ENCODE peak calls at places on chromosomes 1 and 21, in six cellular contexts. One of them, this sample, is unnamed.

GRCh38 chr1:202283379-202283844 is 58.3 kb downstream of the UBE2T start:
- DNase-seq in mucosa of descending colon: no peak
- DNase-seq in spleen: peak; percentile 65
- DNase-seq in CD4-positive, alpha-beta T cell: no peak
- DNase-seq in PC-3: peak; percentile 90
- DNase-seq in heart left ventricle: no peak
- DNase-seq in this sample: peak; percentile 43

GRCh38 chr1:8216005-8216404 is 101.9 kb upstream of the SLC45A1 start:
- DNase-seq in mucosa of descending colon: no peak
- DNase-seq in spleen: no peak
- DNase-seq in CD4-positive, alpha-beta T cell: no peak
- DNase-seq in PC-3: no peak
- DNase-seq in heart left ventricle: no peak
- DNase-seq in this sample: no peak

GRCh38 chr1:96524100-96524499 is 197.5 kb upstream of the PTBP2 start:
- DNase-seq in mucosa of descending colon: no peak
- DNase-seq in spleen: no peak
- DNase-seq in CD4-positive, alpha-beta T cell: no peak
- DNase-seq in PC-3: peak; percentile 3
- DNase-seq in heart left ventricle: no peak
- DNase-seq in this sample: no peak

GRCh38 chr1:78649628-78650027 is at the start of gene IFI44:
- DNase-seq in mucosa of descending colon: peak; percentile 62
- DNase-seq in spleen: peak; percentile 85
- DNase-seq in CD4-positive, alpha-beta T cell: peak; percentile 62
- DNase-seq in PC-3: peak; percentile 72
- DNase-seq in heart left ventricle: peak; percentile 75
- DNase-seq in this sample: peak; percentile 89

GRCh38 chr1:24683713-24684162 is 40.6 kb downstream of the SRRM1 start:
- DNase-seq in mucosa of descending colon: no peak
- DNase-seq in spleen: peak; percentile 15
- DNase-seq in CD4-positive, alpha-beta T cell: no peak
- DNase-seq in PC-3: peak; percentile 96
- DNase-seq in heart left ventricle: no peak
- DNase-seq in this sample: no peak

GRCh38 chr1:94527447-94528031 is 14.0 kb downstream of the F3 start:
- DNase-seq in mucosa of descending colon: no peak
- DNase-seq in spleen: no peak
- DNase-seq in CD4-positive, alpha-beta T cell: no peak
- DNase-seq in PC-3: peak; percentile 44
- DNase-seq in heart left ventricle: no peak
- DNase-seq in this sample: no peak

GRCh38 chr21:20661745-20662470 is 336.3 kb upstream of the NCAM2 start:
- DNase-seq in mucosa of descending colon: no peak
- DNase-seq in spleen: no peak
- DNase-seq in CD4-positive, alpha-beta T cell: no peak
- DNase-seq in PC-3: no peak
- DNase-seq in heart left ventricle: no peak
- DNase-seq in this sample: no peak

GRCh38 chr1:203322480-203323179 is 17.3 kb downstream of the BTG2 start:
- DNase-seq in mucosa of descending colon: no peak
- DNase-seq in spleen: no peak
- DNase-seq in CD4-positive, alpha-beta T cell: no peak
- DNase-seq in PC-3: no peak
- DNase-seq in heart left ventricle: no peak
- DNase-seq in this sample: no peak

GRCh38 chr1:183646780-183647179 is 6.3 kb downstream of the APOBEC4 start:
- DNase-seq in mucosa of descending colon: no peak
- DNase-seq in spleen: no peak
- DNase-seq in CD4-positive, alpha-beta T cell: no peak
- DNase-seq in PC-3: no peak
- DNase-seq in heart left ventricle: no peak
- DNase-seq in this sample: no peak

GRCh38 chr1:79852004-79852403 is 845.5 kb upstream of the ADGRL4 start:
- DNase-seq in mucosa of descending colon: no peak
- DNase-seq in spleen: no peak
- DNase-seq in CD4-positive, alpha-beta T cell: no peak
- DNase-seq in PC-3: peak; percentile 43
- DNase-seq in heart left ventricle: no peak
- DNase-seq in this sample: no peak

GRCh38 chr1:109931189-109931672 is 20.6 kb downstream of the CSF1 start:
- DNase-seq in mucosa of descending colon: peak; percentile 71
- DNase-seq in spleen: peak; percentile 85
- DNase-seq in CD4-positive, alpha-beta T cell: no peak
- DNase-seq in PC-3: peak; percentile 42
- DNase-seq in heart left ventricle: peak; percentile 93
- DNase-seq in this sample: no peak

GRCh38 chr1:173191011-173191410 is 16.1 kb downstream of the TNFSF4 start:
- DNase-seq in mucosa of descending colon: no peak
- DNase-seq in spleen: no peak
- DNase-seq in CD4-positive, alpha-beta T cell: no peak
- DNase-seq in PC-3: no peak
- DNase-seq in heart left ventricle: no peak
- DNase-seq in this sample: no peak

GRCh38 chr1:19564366-19564765 is 79.0 kb upstream of the CAPZB start:
- DNase-seq in mucosa of descending colon: no peak
- DNase-seq in spleen: no peak
- DNase-seq in CD4-positive, alpha-beta T cell: no peak
- DNase-seq in PC-3: no peak
- DNase-seq in heart left ventricle: no peak
- DNase-seq in this sample: no peak

GRCh38 chr1:225653463-225654276 is 747 bp upstream of the ENAH start:
- DNase-seq in mucosa of descending colon: peak; percentile 74
- DNase-seq in spleen: peak; percentile 83
- DNase-seq in CD4-positive, alpha-beta T cell: peak; percentile 7
- DNase-seq in PC-3: peak; percentile 67
- DNase-seq in heart left ventricle: peak; percentile 79
- DNase-seq in this sample: peak; percentile 24

GRCh38 chr21:44074315-44074958 is 32.8 kb upstream of the PWP2 start:
- DNase-seq in mucosa of descending colon: no peak
- DNase-seq in spleen: no peak
- DNase-seq in CD4-positive, alpha-beta T cell: no peak
- DNase-seq in PC-3: no peak
- DNase-seq in heart left ventricle: no peak
- DNase-seq in this sample: peak; percentile 25

GRCh38 chr1:199010933-199011332 is 372.1 kb downstream of the PTPRC start:
- DNase-seq in mucosa of descending colon: no peak
- DNase-seq in spleen: no peak
- DNase-seq in CD4-positive, alpha-beta T cell: no peak
- DNase-seq in PC-3: no peak
- DNase-seq in heart left ventricle: no peak
- DNase-seq in this sample: no peak

GRCh38 chr1:178774263-178774662 is 49.2 kb downstream of the RALGPS2 start:
- DNase-seq in mucosa of descending colon: no peak
- DNase-seq in spleen: no peak
- DNase-seq in CD4-positive, alpha-beta T cell: no peak
- DNase-seq in PC-3: peak; percentile 46
- DNase-seq in heart left ventricle: no peak
- DNase-seq in this sample: no peak

GRCh38 chr1:19569786-19570185 is 74.3 kb upstream of the NBL1 start:
- DNase-seq in mucosa of descending colon: no peak
- DNase-seq in spleen: no peak
- DNase-seq in CD4-positive, alpha-beta T cell: no peak
- DNase-seq in PC-3: no peak
- DNase-seq in heart left ventricle: no peak
- DNase-seq in this sample: no peak

GRCh38 chr1:31249854-31250253 is 10.2 kb upstream of the NKAIN1 start:
- DNase-seq in mucosa of descending colon: no peak
- DNase-seq in spleen: no peak
- DNase-seq in CD4-positive, alpha-beta T cell: no peak
- DNase-seq in PC-3: no peak
- DNase-seq in heart left ventricle: no peak
- DNase-seq in this sample: no peak

GRCh38 chr1:1198423-1199140 is 7.8 kb downstream of the TNFRSF18 start:
- DNase-seq in mucosa of descending colon: peak; percentile 32
- DNase-seq in spleen: peak; percentile 73
- DNase-seq in CD4-positive, alpha-beta T cell: no peak
- DNase-seq in PC-3: no peak
- DNase-seq in heart left ventricle: peak; percentile 48
- DNase-seq in this sample: no peak

GRCh38 chr1:27525296-27526271 is 35.6 kb upstream of the WASF2 start:
- DNase-seq in mucosa of descending colon: peak; percentile 85
- DNase-seq in spleen: peak; percentile 92
- DNase-seq in CD4-positive, alpha-beta T cell: peak; percentile 23
- DNase-seq in PC-3: no peak
- DNase-seq in heart left ventricle: peak; percentile 91
- DNase-seq in this sample: peak; percentile 86

GRCh38 chr21:38297193-38297592 is 40.4 kb downstream of the KCNJ15 start:
- DNase-seq in mucosa of descending colon: no peak
- DNase-seq in spleen: no peak
- DNase-seq in CD4-positive, alpha-beta T cell: no peak
- DNase-seq in PC-3: no peak
- DNase-seq in heart left ventricle: no peak
- DNase-seq in this sample: no peak

GRCh38 chr1:171366816-171367215 is 52.8 kb downstream of the FMO4 start:
- DNase-seq in mucosa of descending colon: no peak
- DNase-seq in spleen: no peak
- DNase-seq in CD4-positive, alpha-beta T cell: no peak
- DNase-seq in PC-3: no peak
- DNase-seq in heart left ventricle: no peak
- DNase-seq in this sample: no peak

GRCh38 chr1:155218854-155219591 is 10.5 kb downstream of the MTX1 start:
- DNase-seq in mucosa of descending colon: no peak
- DNase-seq in spleen: no peak
- DNase-seq in CD4-positive, alpha-beta T cell: no peak
- DNase-seq in PC-3: peak; percentile 35
- DNase-seq in heart left ventricle: no peak
- DNase-seq in this sample: peak; percentile 42

GRCh38 chr1:244375061-244375460 is 76.6 kb downstream of the ADSS2 start:
- DNase-seq in mucosa of descending colon: no peak
- DNase-seq in spleen: no peak
- DNase-seq in CD4-positive, alpha-beta T cell: no peak
- DNase-seq in PC-3: no peak
- DNase-seq in heart left ventricle: no peak
- DNase-seq in this sample: no peak

GRCh38 chr1:118905206-118905605 is 82.9 kb downstream of the TBX15 start:
- DNase-seq in mucosa of descending colon: no peak
- DNase-seq in spleen: no peak
- DNase-seq in CD4-positive, alpha-beta T cell: no peak
- DNase-seq in PC-3: no peak
- DNase-seq in heart left ventricle: no peak
- DNase-seq in this sample: no peak

GRCh38 chr1:61056674-61057439 is 25.5 kb upstream of the NFIA start:
- DNase-seq in mucosa of descending colon: peak; percentile 74
- DNase-seq in spleen: peak; percentile 81
- DNase-seq in CD4-positive, alpha-beta T cell: no peak
- DNase-seq in PC-3: peak; percentile 65
- DNase-seq in heart left ventricle: peak; percentile 78
- DNase-seq in this sample: peak; percentile 49

GRCh38 chr1:2330511-2331199 is 60.7 kb downstream of the MORN1 start:
- DNase-seq in mucosa of descending colon: no peak
- DNase-seq in spleen: no peak
- DNase-seq in CD4-positive, alpha-beta T cell: no peak
- DNase-seq in PC-3: no peak
- DNase-seq in heart left ventricle: no peak
- DNase-seq in this sample: no peak
- TF ChIP-seq CTCF in mucosa of descending colon: no peak
- TF ChIP-seq CTCF in spleen: no peak
- TF ChIP-seq CTCF in CD4-positive, alpha-beta T cell: no peak
- TF ChIP-seq CTCF in PC-3: no peak
- TF ChIP-seq CTCF in heart left ventricle: peak; percentile 4
- TF ChIP-seq CTCF in this sample: no peak

GRCh38 chr1:52713590-52713989 is 12.7 kb upstream of the ZYG11B start:
- DNase-seq in mucosa of descending colon: no peak
- DNase-seq in spleen: no peak
- DNase-seq in CD4-positive, alpha-beta T cell: no peak
- DNase-seq in PC-3: no peak
- DNase-seq in heart left ventricle: no peak
- DNase-seq in this sample: no peak
- TF ChIP-seq CTCF in mucosa of descending colon: no peak
- TF ChIP-seq CTCF in spleen: no peak
- TF ChIP-seq CTCF in CD4-positive, alpha-beta T cell: no peak
- TF ChIP-seq CTCF in PC-3: no peak
- TF ChIP-seq CTCF in heart left ventricle: no peak
- TF ChIP-seq CTCF in this sample: no peak

DNA sequence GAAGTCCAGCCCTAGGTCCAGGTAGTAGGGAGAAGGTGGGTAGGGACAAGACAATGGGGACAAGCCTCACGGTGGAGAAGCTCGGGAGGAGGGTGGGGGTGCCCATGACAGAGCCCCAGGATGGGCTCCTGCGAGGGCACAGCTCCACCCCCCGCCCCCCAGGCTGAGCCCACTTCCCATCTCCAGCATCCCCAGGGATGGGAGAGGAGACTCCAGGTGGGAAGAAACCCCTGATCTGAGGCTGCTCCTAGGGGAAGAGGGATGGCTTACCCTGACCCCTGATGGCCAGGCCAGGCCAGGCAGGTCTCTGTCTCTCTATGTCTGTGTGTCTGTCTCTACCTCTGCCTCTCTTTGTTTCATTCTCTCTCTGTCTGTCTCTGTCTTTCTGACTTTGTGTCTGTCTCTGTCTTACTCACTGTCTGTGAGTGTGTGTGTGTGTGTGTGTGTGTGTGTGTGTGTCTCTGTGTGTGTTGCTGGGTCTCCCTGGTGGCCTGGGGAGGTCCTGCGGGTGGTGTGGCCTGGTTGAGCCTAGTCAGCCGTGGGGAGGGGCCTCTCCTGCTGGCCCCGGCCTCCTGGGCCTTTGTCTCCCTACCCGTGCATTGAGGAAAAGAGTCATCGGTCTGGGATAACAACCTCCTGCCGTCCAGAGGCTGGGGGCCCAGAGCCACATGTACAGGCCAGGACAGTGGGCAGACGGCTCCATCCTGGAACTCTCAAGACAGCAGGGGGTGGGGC is 45.7 kb downstream of the WNT9A start:
- DNase-seq in mucosa of descending colon: peak; percentile 32
- DNase-seq in spleen: peak; percentile 69
- DNase-seq in CD4-positive, alpha-beta T cell: no peak
- DNase-seq in PC-3: peak; percentile 55
- DNase-seq in heart left ventricle: peak; percentile 42
- DNase-seq in this sample: peak; percentile 20
- TF ChIP-seq CTCF in mucosa of descending colon: no peak
- TF ChIP-seq CTCF in spleen: no peak
- TF ChIP-seq CTCF in CD4-positive, alpha-beta T cell: no peak
- TF ChIP-seq CTCF in PC-3: peak; percentile 52
- TF ChIP-seq CTCF in heart left ventricle: no peak
- TF ChIP-seq CTCF in this sample: no peak

DNA sequence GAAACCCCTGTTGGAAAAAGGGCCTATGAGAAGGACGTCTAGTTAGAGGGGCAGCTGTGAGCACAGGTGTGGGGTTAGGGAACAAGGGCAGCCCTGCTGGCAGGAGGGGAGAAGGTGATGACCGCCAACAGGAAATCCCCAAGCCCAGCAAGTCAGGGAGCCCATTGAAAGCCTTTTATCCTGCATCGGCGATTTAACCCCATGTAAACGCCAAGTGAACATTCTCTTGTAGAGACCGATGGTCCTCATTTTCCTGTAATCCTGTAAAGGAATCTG is 1.1 kb upstream of the BSND start:
- DNase-seq in mucosa of descending colon: no peak
- DNase-seq in spleen: no peak
- DNase-seq in CD4-positive, alpha-beta T cell: no peak
- DNase-seq in PC-3: no peak
- DNase-seq in heart left ventricle: no peak
- DNase-seq in this sample: no peak
- TF ChIP-seq CTCF in mucosa of descending colon: no peak
- TF ChIP-seq CTCF in spleen: no peak
- TF ChIP-seq CTCF in CD4-positive, alpha-beta T cell: no peak
- TF ChIP-seq CTCF in PC-3: no peak
- TF ChIP-seq CTCF in heart left ventricle: no peak
- TF ChIP-seq CTCF in this sample: no peak

GRCh38 chr1:238242156-238242555 is 351.4 kb upstream of the ZP4 start:
- DNase-seq in mucosa of descending colon: no peak
- DNase-seq in spleen: no peak
- DNase-seq in CD4-positive, alpha-beta T cell: no peak
- DNase-seq in PC-3: peak; percentile 21
- DNase-seq in heart left ventricle: no peak
- DNase-seq in this sample: no peak
- TF ChIP-seq CTCF in mucosa of descending colon: no peak
- TF ChIP-seq CTCF in spleen: no peak
- TF ChIP-seq CTCF in CD4-positive, alpha-beta T cell: no peak
- TF ChIP-seq CTCF in PC-3: no peak
- TF ChIP-seq CTCF in heart left ventricle: no peak
- TF ChIP-seq CTCF in this sample: no peak

This sample was measured in activated CD8-positive, alpha-beta T cell treated with anti-CD3 and anti-CD28 coated beads for 36 hours.